ENCODE peak calls at places on chromosomes 16 and 17, in six cellular contexts. Z, R, M, A, B and Y are unnamed samples.

GRCh38 chr16:60204221-60204620 is 1470.1 kb upstream of the GOT2 start:
- DNase-seq in Z (no peak), R (no peak), A (no peak), B (no peak), M (no peak), Y (peak; percentile 49)

GRCh38 chr17:27329146-27329805 is 35.4 kb downstream of the WSB1 start:
- DNase-seq in B (no peak), M (no peak), A (no peak), Z (no peak), R (no peak), Y (no peak)

GRCh38 chr16:51509336-51509735 is 358.3 kb upstream of the SALL1 start:
- DNase-seq in A (no peak), B (no peak), R (no peak), Z (no peak), M (no peak), Y (no peak)

GRCh38 chr17:1829189-1829578 is 518 bp downstream of the SMYD4 start:
- DNase-seq in M (no peak), B (peak; percentile 19), R (no peak), A (peak; percentile 53), Z (peak; percentile 14), Y (peak; percentile 34)

GRCh38 chr17:10482252-10482651 is 12.9 kb upstream of the MYH4 start:
- DNase-seq in Z (no peak), A (no peak), M (no peak), B (no peak), R (no peak), Y (no peak)

GRCh38 chr16:4580245-4580644 is 24.1 kb downstream of the C16orf96 start:
- DNase-seq in M (peak; percentile 72), B (no peak), A (no peak), Z (peak; percentile 10), R (no peak), Y (peak; percentile 48)

GRCh38 chr17:75325348-75325747 is 36.1 kb upstream of the SLC25A19 start:
- DNase-seq in Z (no peak), R (no peak), B (no peak), A (no peak), M (no peak), Y (no peak)

GRCh38 chr16:2919511-2920255 is 8.0 kb downstream of the FLYWCH1 start:
- DNase-seq in B (peak; percentile 67), A (peak; percentile 74), M (peak; percentile 57), Z (peak; percentile 81), R (peak; percentile 78), Y (peak; percentile 67)

GRCh38 chr16:1832831-1833454 is 5.9 kb downstream of the FAHD1 start:
- DNase-seq in M (peak; percentile 90), R (no peak), B (no peak), A (no peak), Z (no peak), Y (peak; percentile 80)

GRCh38 chr16:2212362-2213324 is 2.0 kb upstream of the BRICD5 start:
- DNase-seq in M (peak; percentile 22), R (no peak), A (no peak), Z (no peak), B (no peak), Y (peak; percentile 55)

GRCh38 chr17:54901230-54901847 is 687 bp downstream of the TOM1L1 start:
- DNase-seq in Z (peak; percentile 49), R (no peak), B (no peak), A (peak; percentile 6), M (peak; percentile 93), Y (peak; percentile 94)

GRCh38 chr17:40097087-40097486 is 3.3 kb downstream of the NR1D1 start:
- DNase-seq in A (no peak), R (no peak), Z (no peak), B (no peak), M (no peak), Y (no peak)

GRCh38 chr17:40097931-40098845 is 2.2 kb downstream of the NR1D1 start:
- DNase-seq in B (no peak), M (peak; percentile 86), Z (peak; percentile 40), A (no peak), R (peak; percentile 89), Y (peak; percentile 92)

GRCh38 chr17:40094874-40095273 is 5.5 kb downstream of the NR1D1 start:
- DNase-seq in Z (no peak), B (no peak), R (no peak), A (no peak), M (no peak), Y (no peak)

GRCh38 chr17:40095356-40095943 is 4.9 kb downstream of the NR1D1 start:
- DNase-seq in B (no peak), R (no peak), A (no peak), M (no peak), Z (no peak), Y (no peak)

DNA sequence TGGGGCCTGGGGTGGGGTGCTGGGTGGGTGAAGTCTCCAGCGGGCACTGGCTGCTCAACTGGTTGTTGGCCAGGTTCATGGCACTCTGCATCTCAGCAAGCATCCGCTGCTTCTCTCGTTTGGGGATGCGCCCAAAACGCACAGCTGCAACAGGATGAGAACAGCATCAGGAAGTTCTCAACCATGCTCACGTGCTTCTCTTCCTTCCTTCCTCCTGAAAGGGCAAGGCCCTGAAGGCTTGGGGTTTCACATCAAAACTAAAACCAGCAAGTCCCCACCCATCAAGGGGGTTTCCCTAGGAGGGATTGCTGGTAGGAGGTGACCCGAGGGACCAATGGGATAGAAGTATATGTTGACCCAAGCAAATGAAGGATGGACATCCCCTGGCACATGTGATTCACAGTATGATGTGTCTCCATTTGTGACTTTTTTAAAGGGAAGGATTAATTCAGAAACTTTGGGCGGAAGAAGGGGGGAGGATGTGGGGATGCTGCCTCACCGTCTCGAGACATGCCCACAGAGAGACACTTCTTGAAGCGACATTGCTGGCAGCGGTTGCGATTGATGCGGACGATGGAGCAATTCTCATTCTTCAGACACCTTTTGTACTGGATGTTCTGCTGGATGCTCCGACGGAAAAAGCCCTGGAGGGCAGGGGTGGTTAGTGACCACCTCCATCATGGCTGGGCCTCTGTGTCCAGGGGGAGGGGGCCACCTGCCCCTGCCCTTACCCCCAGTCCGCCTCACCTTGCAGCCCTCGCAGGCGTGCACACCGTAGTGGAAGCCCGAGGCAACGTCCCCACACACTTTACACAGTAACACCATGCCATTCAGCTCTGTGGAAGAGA is 4.2 kb downstream of the NR1D1 start:
- DNase-seq in Z (no peak), M (no peak), A (no peak), B (no peak), R (no peak), Y (no peak)
- H3K4me3 ChIP-seq in Z (no peak overlapping the region), M (no peak overlapping the region), A (no peak overlapping the region), B (peak overlapping the region; percentile 95), R (no peak overlapping the region), Y (no peak overlapping the region)

GRCh38 chr17:32946375-32947135 is 18.6 kb downstream of the TMEM98 start:
- DNase-seq in B (no peak), A (no peak), R (no peak), M (no peak), Z (no peak), Y (no peak)

GRCh38 chr17:32941419-32942032 is 13.6 kb downstream of the TMEM98 start:
- DNase-seq in M (no peak), A (no peak), B (no peak), Z (no peak), R (no peak), Y (no peak)

GRCh38 chr17:32943206-32943605 is 15.3 kb downstream of the TMEM98 start:
- DNase-seq in R (no peak), B (no peak), Z (peak; percentile 39), A (no peak), M (peak; percentile 46), Y (no peak)

GRCh38 chr17:32943647-32944191 is 15.8 kb downstream of the TMEM98 start:
- DNase-seq in R (peak; percentile 75), B (no peak), M (peak; percentile 75), Z (peak; percentile 90), A (no peak), Y (peak; percentile 77)

DNA sequence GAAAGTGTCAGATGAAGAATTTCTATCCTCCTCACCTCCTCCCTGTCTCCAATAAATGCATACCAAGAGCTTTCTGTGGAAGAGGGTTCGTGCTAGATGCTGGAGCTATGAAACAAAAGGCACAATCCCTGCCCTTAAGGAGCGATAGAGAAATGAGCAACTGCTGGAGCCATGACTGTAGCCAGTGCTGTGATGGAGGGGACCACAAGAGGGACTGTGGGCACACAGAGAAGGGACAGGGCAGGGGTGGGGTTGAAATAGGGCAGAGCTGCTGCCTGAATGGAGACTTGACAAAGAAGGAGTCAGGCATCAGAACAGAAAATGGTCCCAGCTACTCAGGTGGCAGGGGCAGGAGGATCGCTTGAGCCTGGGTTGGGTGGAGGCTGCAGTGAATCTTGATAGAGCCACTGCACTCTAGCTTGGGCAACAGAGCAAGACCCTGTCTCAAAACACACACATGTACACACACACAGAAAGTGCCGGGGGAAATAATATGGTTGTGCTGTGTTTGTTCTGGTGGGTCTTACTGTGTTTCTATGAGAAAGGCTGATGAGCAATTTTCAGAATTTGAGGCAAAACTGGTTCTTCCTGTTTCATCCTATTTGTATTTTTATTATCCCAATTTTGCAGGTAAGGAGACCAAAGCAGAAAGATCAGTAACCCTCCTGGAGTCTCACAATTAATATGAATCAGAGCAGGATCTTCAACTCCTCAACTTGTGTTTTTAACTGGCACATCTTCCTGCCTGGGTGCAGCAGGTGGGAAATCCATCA is 16.5 kb downstream of the TMEM98 start:
- DNase-seq in R (no peak), B (no peak), A (no peak), Z (no peak), M (peak; percentile 60), Y (peak; percentile 61)
- H3K4me3 ChIP-seq in R (no peak overlapping the region), B (no peak overlapping the region), A (no peak overlapping the region), Z (no peak overlapping the region), M (no peak overlapping the region), Y (no peak overlapping the region)

GRCh38 chr17:81221842-81222619 is 734 bp downstream of the CEP131 start:
- DNase-seq in B (no peak), Z (no peak), A (no peak), M (no peak), R (no peak), Y (no peak)

GRCh38 chr17:81222906-81223757 is at the start of gene CEP131:
- DNase-seq in M (peak; percentile 88), A (peak; percentile 99), B (peak; percentile 97), Z (peak; percentile 98), R (peak; percentile 98), Y (peak; percentile 99)

GRCh38 chr17:81222620-81222905 is 202 bp downstream of the CEP131 start:
- DNase-seq in R (no peak), A (no peak), B (no peak), M (no peak), Z (no peak), Y (no peak)

GRCh38 chr17:81219476-81220180 is 3.1 kb downstream of the CEP131 start:
- DNase-seq in M (peak; percentile 45), B (no peak), Z (no peak), R (no peak), A (no peak), Y (peak; percentile 84)

GRCh38 chr17:81221371-81221841 is 1.4 kb downstream of the CEP131 start:
- DNase-seq in B (no peak), R (no peak), A (peak; percentile 60), Z (no peak), M (no peak), Y (no peak)
- H3K4me3 ChIP-seq in B (peak overlapping the region; percentile 90), R (peak overlapping the region; percentile 88), A (peak overlapping the region; percentile 93), Z (peak overlapping the region; percentile 69), M (no peak overlapping the region), Y (peak overlapping the region; percentile 60)

DNA sequence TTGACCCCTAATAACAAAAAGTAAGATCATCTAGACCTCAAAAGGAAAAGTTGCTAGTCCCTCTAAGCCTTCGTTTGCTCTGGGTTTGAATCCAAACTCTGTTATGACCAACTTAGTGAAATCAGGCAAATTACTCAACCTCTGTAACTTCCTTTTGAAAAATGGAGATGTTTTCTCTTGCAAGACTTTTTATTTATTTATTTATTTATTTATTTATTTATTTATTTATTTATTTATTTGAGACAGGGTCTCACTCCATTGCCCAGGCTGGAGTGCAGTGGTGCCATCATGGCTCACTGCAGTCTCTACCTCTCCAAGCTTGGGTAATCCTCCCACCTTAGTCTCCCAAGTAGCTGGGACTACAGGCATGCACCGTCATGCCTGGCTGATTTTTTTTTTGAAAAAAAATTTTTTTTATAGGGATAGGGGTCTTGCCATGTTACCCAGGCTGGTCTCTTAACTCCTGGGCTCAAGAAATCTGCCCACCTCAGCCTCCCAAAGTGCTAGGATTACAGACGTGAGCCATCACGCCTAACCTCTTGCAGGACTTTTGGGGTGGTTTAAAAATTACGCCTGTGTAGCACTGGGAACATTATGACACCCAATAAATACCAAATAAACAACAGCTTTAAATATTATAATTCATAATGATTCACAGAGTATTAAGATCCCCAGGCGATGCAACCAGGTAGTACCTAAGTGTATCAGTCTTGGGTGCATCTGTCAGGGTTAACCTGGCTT is 63.4 kb downstream of the PITPNC1 start:
- DNase-seq in B (no peak), Z (peak; percentile 29), M (no peak), R (no peak), A (no peak), Y (peak; percentile 29)
- H3K4me3 ChIP-seq in B (no peak overlapping the region), Z (no peak overlapping the region), M (no peak overlapping the region), R (peak overlapping the region; percentile 35), A (no peak overlapping the region), Y (no peak overlapping the region)